ENCODE peak calls at places on chromosomes 7 and 10, in five cellular contexts. W is sigmoid colon, K is tibial nerve, L is upper lobe of right lung, P is bronchial epithelial cell. R is an unnamed sample.

GRCh38 chr7:75757298-75757676 is 14.7 kb downstream of the CCL26 start:
- DNase-seq in W (no peak), K (no peak), L (no peak), P (no peak), R (no peak)

GRCh38 chr10:43862756-43863155 is 214.1 kb upstream of the ZNF32 start:
- DNase-seq in W (no peak), K (no peak), L (no peak), P (no peak), R (no peak)

GRCh38 chr7:141016349-141016748 is 1.6 kb upstream of the MRPS33 start:
- DNase-seq in W (no peak), K (no peak), L (no peak), P (no peak), R (no peak)

GRCh38 chr10:97463363-97464132 is 17.6 kb downstream of the ZDHHC16 start:
- DNase-seq in W (no peak), K (peak; percentile 66), L (no peak), P (peak; percentile 78), R (peak; percentile 42)

GRCh38 chr10:99742701-99743100 is 10.7 kb downstream of the CUTC start:
- DNase-seq in W (no peak), K (no peak), L (no peak), P (no peak), R (no peak)

GRCh38 chr10:114501650-114502049 is 97.3 kb upstream of the AFAP1L2 start:
- DNase-seq in W (no peak), K (no peak), L (no peak), P (no peak), R (no peak)

GRCh38 chr10:29746080-29746797 is 111.5 kb upstream of the SVIL start:
- DNase-seq in W (peak; percentile 52), K (no peak), L (no peak), P (no peak), R (no peak)

GRCh38 chr7:92645114-92645497 is 54.9 kb upstream of the FAM133B start:
- DNase-seq in W (no peak), K (no peak), L (no peak), P (no peak), R (no peak)

GRCh38 chr10:98466916-98467505 is 20.3 kb upstream of the HPS1 start:
- DNase-seq in W (no peak), K (no peak), L (no peak), P (no peak), R (no peak)

GRCh38 chr7:75642810-75643486 is 95.8 kb downstream of the HIP1 start:
- DNase-seq in W (no peak), K (peak; percentile 34), L (peak; percentile 69), P (peak; percentile 68), R (no peak)

GRCh38 chr10:86770412-86770960 is 14.1 kb downstream of the BMPR1A start:
- DNase-seq in W (no peak), K (no peak), L (no peak), P (no peak), R (no peak)

GRCh38 chr7:80923211-80923612 is 4.4 kb upstream of the SEMA3C start:
- DNase-seq in W (no peak), K (no peak), L (no peak), P (peak; percentile 67), R (no peak)

GRCh38 chr7:38629621-38630020 is 1.6 kb downstream of the AMPH start:
- DNase-seq in W (no peak), K (no peak), L (no peak), P (no peak), R (no peak)

GRCh38 chr7:111829221-111829620 is 266.9 kb upstream of the IMMP2L start:
- DNase-seq in W (no peak), K (no peak), L (no peak), P (no peak), R (no peak)

GRCh38 chr10:1100691-1101368 is 44.6 kb downstream of the WDR37 start:
- DNase-seq in W (no peak), K (no peak), L (no peak), P (no peak), R (no peak)

GRCh38 chr10:50577681-50578350 is 45.9 kb downstream of the SGMS1 start:
- DNase-seq in W (no peak), K (peak; percentile 30), L (no peak), P (peak; percentile 62), R (no peak)

GRCh38 chr7:151598045-151598444 is 78.3 kb upstream of the RHEB start:
- DNase-seq in W (no peak), K (no peak), L (no peak), P (peak; percentile 69), R (no peak)

GRCh38 chr10:13349776-13350274 is 1.7 kb upstream of the SEPHS1 start:
- DNase-seq in W (peak; percentile 83), K (peak; percentile 18), L (peak; percentile 77), P (peak; percentile 34), R (peak; percentile 30)

GRCh38 chr10:28984431-28984830 is 304.4 kb upstream of the LYZL1 start:
- DNase-seq in W (peak; percentile 89), K (peak; percentile 66), L (peak; percentile 93), P (peak; percentile 91), R (no peak)

GRCh38 chr10:87915406-87915805 is 52.0 kb downstream of the PTEN start:
- DNase-seq in W (no peak), K (no peak), L (no peak), P (no peak), R (no peak)

GRCh38 chr10:45483002-45483401 is 109.0 kb downstream of the ALOX5 start:
- DNase-seq in W (no peak), K (no peak), L (no peak), P (no peak), R (no peak)

GRCh38 chr10:22988581-22989360 is 60.9 kb downstream of the ARMC3 start:
- DNase-seq in W (peak; percentile 73), K (peak; percentile 82), L (no peak), P (peak; percentile 46), R (no peak)

GRCh38 chr7:3067193-3067592 is 23.5 kb upstream of the CARD11 start:
- DNase-seq in W (no peak), K (no peak), L (no peak), P (no peak), R (no peak)

GRCh38 chr10:50552771-50553535 is 70.8 kb downstream of the SGMS1 start:
- DNase-seq in W (no peak), K (no peak), L (no peak), P (peak; percentile 27), R (no peak)

GRCh38 chr7:150448789-150449147 is 1.7 kb upstream of the GIMAP8 start:
- DNase-seq in W (peak; percentile 80), K (peak; percentile 46), L (peak; percentile 86), P (peak; percentile 61), R (peak; percentile 78)

GRCh38 chr10:26242752-26243151 is 26.2 kb downstream of the GAD2 start:
- DNase-seq in W (no peak), K (no peak), L (no peak), P (no peak), R (no peak)

DNA sequence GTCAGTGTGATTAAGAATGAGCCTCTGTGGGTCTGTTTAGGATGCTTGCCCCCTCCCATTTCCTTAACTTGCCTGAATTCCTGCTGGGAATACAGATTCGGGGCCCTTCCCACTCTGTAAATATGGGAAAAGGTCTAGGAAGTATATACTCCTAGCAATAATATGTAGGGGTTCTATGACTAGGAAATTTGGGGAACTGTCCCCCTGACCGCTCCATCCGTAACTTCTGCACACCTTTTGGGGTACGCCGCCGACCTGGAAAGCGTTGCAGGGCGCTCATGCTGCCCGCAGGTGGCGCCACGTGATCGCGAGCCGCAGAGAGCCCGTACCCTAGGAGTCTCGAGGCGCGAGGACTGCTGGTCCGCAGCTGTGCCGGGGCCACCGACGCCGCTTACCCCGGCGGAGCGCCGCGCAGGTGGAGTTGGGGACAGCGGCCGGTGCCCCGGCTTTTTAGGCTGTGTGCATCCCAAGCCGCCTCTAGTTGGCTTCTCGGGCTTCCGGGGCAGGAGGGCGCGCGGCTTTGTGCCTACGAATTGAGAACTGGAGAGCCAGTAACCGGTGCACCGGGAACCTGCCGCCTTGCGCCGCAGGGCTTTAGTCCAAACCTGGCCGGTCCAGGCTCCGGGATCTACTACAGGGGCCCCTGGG is 656 bp upstream of the CNNM2 start:
- DNase-seq in W (peak; percentile 92), K (peak; percentile 78), L (peak; percentile 92), P (peak; percentile 37), R (peak; percentile 90)
- TF ChIP-seq CTCF in W (peak; percentile 98), K (peak; percentile 98), L (peak; percentile 96), P (peak; percentile 99), R (peak; percentile 92)

DNA sequence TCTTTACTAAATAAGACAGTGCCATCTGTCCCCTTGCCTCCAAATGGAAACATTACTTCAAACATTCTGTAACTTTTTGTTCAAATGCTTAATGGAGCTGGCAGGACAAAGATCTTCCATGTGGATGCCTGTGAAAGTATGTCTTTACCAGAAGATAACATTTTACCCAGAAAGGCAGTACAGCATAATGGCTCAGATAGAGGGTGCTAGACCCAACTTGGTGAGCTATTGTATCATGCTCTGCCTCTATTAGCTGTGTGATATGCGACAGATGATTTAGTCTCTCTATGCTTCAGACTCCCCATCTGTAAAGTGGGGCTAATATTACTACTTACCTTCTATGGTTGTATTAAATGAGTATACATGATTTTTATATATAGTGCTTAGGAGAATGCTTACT is 8.8 kb upstream of the SMKR1 start:
- DNase-seq in W (no peak), K (no peak), L (no peak), P (peak; percentile 30), R (no peak)
- TF ChIP-seq CTCF in W (no peak), K (no peak), L (no peak), P (no peak), R (no peak)

DNA sequence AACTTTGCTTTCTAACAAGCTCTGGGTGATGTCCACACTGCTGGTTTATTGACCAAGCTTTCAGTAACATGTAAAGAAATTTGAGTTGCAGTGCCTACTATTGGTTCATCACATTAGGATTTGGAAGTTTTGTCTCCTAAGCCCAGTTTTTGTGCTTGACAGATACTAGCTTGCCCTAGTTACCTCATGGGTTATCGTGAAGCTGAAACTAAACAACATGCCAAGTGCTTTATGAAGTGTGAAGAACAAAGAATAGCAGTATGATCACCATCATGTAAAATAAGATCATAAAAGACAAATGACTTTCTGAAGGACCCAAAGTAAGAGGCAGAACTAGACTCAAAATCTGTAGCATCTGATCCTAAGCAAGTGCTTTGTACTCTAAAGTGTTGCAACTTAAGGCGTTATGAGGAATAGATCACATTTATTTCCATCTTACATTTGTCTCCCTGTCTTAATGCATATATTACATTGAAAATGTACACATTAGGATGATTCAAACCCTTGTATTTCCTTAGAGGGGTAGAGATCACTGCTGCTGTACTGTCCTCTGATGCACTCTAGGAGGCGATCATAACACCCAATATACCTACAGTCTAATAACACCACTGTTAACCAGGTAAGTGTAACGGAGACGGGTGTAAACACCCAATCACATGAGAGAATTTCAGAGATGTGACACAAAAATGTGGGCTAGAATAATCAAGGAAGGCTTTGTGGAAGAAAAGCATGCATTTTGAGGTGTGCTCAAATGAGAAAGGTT is 71.3 kb downstream of the NRCAM start:
- DNase-seq in W (no peak), K (no peak), L (no peak), P (peak; percentile 12), R (no peak)
- TF ChIP-seq CTCF in W (no peak), K (no peak), L (no peak), P (peak; percentile 1), R (no peak)

DNA sequence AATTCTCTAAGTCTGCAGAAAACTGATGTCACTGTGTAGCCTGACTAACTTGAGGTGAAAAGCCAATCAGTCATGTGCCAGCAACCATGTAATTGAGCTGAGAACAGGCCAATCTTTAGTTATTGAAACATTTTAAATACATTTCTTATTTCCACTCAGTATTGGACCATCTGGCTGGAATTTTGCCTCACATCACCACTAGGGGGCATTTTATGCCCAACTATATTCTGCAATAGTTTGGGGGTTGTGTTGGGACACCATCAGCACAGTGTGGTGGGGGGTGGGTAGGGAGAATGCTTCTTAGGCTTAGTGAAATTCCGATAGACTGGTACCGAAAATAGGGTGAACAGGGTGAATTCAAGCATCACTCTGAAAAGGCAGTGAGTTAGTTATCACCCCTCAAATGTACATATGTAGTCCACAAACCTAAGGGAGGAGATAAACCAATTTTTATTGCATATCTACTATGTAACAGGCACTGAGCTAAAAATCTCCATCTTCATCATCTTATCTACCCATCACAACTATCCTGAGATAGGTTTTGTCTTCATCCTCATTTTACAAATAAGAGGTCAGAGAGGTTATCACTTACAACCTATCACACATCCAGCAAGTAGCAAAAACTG is 17.8 kb downstream of the NPSR1 start:
- DNase-seq in W (no peak), K (no peak), L (no peak), P (peak; percentile 21), R (no peak)
- TF ChIP-seq CTCF in W (no peak), K (no peak), L (peak; percentile 57), P (peak; percentile 45), R (peak; percentile 77)

R was measured in mesothelial cell of epicardium.